ENCODE peak calls at places on chromosomes 3 and 15, in four cellular contexts. O, H, K and L are unnamed samples.
A peak's percentile ranks its signal among the peaks of the same experiment; 100 is the strongest.

GRCh38 chr15:97729270-97729669 is 231.2 kb upstream of the ARRDC4 start:
- DNase-seq in O (no peak), H (no peak), K (no peak), L (no peak)

GRCh38 chr3:171101982-171102610 is 75.6 kb upstream of the SLC2A2 start:
- DNase-seq in H (no peak), K (no peak), O (no peak), L (no peak)

GRCh38 chr3:133945696-133946095 is 50.0 kb upstream of the RAB6B start:
- DNase-seq in K (no peak), O (no peak), H (no peak), L (no peak)

GRCh38 chr3:100001514-100002270 is 112.6 kb downstream of the FILIP1L start:
- DNase-seq in O (no peak), K (no peak), H (no peak), L (no peak)

GRCh38 chr15:94052711-94053110 is 178.7 kb upstream of the MCTP2 start:
- DNase-seq in K (no peak), O (no peak), H (no peak), L (no peak)

GRCh38 chr15:66253296-66253642 is 281 bp downstream of the MEGF11 start:
- DNase-seq in H (peak; percentile 49), O (no peak), K (no peak), L (no peak)

GRCh38 chr3:95097493-95097892 is 1034.6 kb downstream of the NSUN3 start:
- DNase-seq in K (no peak), O (no peak), H (no peak), L (no peak)

GRCh38 chr3:149042766-149043386 is 43.5 kb downstream of the HLTF start:
- DNase-seq in H (no peak), O (no peak), K (no peak), L (no peak)

GRCh38 chr3:46422617-46423016 is 15.6 kb downstream of the CCRL2 start:
- DNase-seq in H (no peak), K (peak; percentile 80), O (no peak), L (no peak)

GRCh38 chr3:169091196-169091595 is 572.3 kb downstream of the MECOM start:
- DNase-seq in H (no peak), K (no peak), O (no peak), L (no peak)

GRCh38 chr15:58115692-58116091 is 22.5 kb upstream of the AQP9 start:
- DNase-seq in H (no peak), O (no peak), K (peak; percentile 10), L (peak; percentile 54)

GRCh38 chr3:30752961-30753360 is 141.5 kb downstream of the GADL1 start:
- DNase-seq in O (no peak), H (no peak), K (peak; percentile 60), L (no peak)

GRCh38 chr3:54347933-54348332 is 225.6 kb downstream of the CACNA2D3 start:
- DNase-seq in O (no peak), H (no peak), K (no peak), L (no peak)

GRCh38 chr15:67311751-67312150 is 57.2 kb downstream of the IQCH start:
- DNase-seq in K (no peak), H (no peak), O (no peak), L (no peak)

GRCh38 chr3:16504242-16504641 is 9.3 kb downstream of the RFTN1 start:
- DNase-seq in O (no peak), K (no peak), H (no peak), L (no peak)

GRCh38 chr3:100032262-100032661 is 82.0 kb downstream of the FILIP1L start:
- DNase-seq in K (peak; percentile 35), H (no peak), O (no peak), L (peak; percentile 60)

GRCh38 chr3:101813817-101814440 is 34.9 kb downstream of the NXPE3 start:
- DNase-seq in H (no peak), K (no peak), O (no peak), L (no peak)

GRCh38 chr3:61562042-61562809 is 855 bp downstream of the PTPRG start:
- DNase-seq in K (no peak), H (no peak), O (no peak), L (no peak)

GRCh38 chr15:39581501-39582285 is 814 bp downstream of the THBS1 start:
- DNase-seq in H (peak; percentile 71), O (no peak), K (no peak), L (peak; percentile 83)

GRCh38 chr3:9903904-9904303 is 1.3 kb downstream of the IL17RE start:
- DNase-seq in O (no peak), H (no peak), K (no peak), L (no peak)

GRCh38 chr15:45351229-45351628 is 27.1 kb downstream of the GATM start:
- DNase-seq in H (no peak), O (no peak), K (no peak), L (no peak)

GRCh38 chr15:84598250-84598649 is 2.6 kb upstream of the ZSCAN2 start:
- DNase-seq in O (no peak), H (no peak), K (no peak), L (peak; percentile 69)

GRCh38 chr3:72487078-72487765 is 361.0 kb downstream of the SHQ1 start:
- DNase-seq in K (peak; percentile 78), H (peak; percentile 49), O (no peak), L (peak; percentile 91)

GRCh38 chr3:12716605-12717121 is 42.4 kb downstream of the TMEM40 start:
- DNase-seq in H (no peak), K (no peak), O (no peak), L (no peak)

GRCh38 chr15:71530116-71530515 is 280.2 kb upstream of the NR2E3 start:
- DNase-seq in K (no peak), H (no peak), O (no peak), L (no peak)

GRCh38 chr3:181710581-181711255 is 1.0 kb upstream of the SOX2 start:
- DNase-seq in H (peak; percentile 93), K (no peak), O (peak; percentile 85), L (no peak)

GRCh38 chr3:72887723-72888545 is at the start of gene GXYLT2:
- DNase-seq in K (peak; percentile 14), H (peak; percentile 87), O (peak; percentile 80), L (peak; percentile 89)

GRCh38 chr3:13135811-13136321 is 62.6 kb upstream of the IQSEC1 start:
- DNase-seq in H (peak; percentile 27), K (no peak), O (no peak), L (no peak)

GRCh38 chr3:197950661-197951029 is 655 bp downstream of the RPL35A start:
- DNase-seq in O (no peak), H (no peak), K (no peak), L (no peak)
- H3K79me2 ChIP-seq in O (peaks cover 7% of the 10 kb centered on the region), H (peaks cover 11% of the 10 kb centered on the region), K (peaks cover 9% of the 10 kb centered on the region), L (peaks cover 30% of the 10 kb centered on the region)

DNA sequence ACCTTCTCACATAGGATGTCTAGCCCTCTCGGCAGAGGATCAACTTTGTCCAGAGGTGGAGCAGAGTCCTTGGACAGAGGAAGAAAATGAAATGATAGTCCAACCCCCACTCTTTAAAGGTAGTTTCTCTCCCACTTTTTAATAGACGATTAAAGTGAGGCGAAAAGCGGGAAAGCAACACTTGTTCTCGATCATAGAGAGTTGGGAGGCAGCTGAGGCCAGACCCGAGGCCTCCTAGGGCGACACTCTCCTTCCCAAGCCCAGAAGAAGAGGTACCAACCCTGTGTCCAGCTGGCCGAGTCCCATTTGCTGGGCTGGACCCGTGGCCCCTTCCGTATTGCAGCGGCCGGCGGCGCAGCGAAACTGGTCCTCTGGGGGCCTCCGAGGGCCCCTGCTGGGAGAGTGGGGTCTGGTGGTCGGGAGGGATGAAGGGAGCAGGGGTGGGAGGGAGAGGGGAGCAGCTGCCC is 2.3 kb downstream of the WNT5A start:
- DNase-seq in H (no peak), K (no peak), O (no peak), L (no peak)
- H4K8ac ChIP-seq in H (no peak overlapping the region), K (peak overlapping the region; percentile 30), O (peak overlapping the region; percentile 11), L (no peak overlapping the region)

GRCh38 chr3:128770387-128770786 is 44.4 kb downstream of the RAB7A start:
- DNase-seq in O (no peak), H (no peak), K (no peak), L (no peak)
- H3K79me2 ChIP-seq in O (peaks cover 7% of the 10 kb centered on the region), H (peaks cover 34% of the 10 kb centered on the region), K (peaks cover 19% of the 10 kb centered on the region), L (peaks cover 63% of the 10 kb centered on the region)

DNA sequence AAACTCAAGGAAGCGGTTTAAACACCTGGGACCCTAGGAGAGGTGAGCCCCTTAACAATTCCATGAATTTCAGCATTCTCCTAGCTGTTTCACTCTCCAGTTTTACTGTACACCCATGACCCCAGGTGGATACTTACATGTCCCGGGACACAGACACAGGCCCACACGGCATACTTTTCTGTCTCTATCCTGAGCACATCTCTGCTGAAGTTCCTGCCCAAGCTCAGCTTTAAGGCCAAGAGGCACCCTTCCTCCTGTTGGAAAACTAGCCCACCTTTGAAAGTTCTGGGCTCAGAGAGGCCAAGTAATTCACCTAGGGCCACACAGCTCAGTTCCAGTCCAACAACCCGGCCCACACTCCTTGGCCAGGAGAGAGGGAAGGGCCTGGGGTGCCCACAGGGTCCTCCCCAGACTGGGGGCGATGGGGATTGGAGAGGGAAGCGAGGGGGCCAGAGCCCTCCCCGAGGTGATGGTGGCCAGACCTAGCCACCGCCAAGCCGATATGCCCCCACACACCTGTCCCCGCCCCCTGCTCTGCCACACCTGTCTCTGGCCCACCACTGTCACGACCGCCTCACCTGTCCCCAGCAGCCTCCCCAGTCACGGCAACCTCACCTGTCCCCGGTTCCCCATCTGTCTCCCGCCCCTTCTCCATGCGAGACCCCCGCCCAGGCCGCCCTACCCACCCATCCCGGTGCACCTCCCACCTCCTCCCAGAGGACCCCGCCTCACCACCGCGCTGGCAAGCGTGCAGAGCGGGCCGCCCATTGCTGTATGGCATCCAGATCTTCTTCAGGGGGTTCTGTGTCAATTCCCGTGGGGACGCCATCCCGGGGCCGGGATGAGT is 431 bp downstream of the PFKFB4 start:
- DNase-seq in O (no peak), K (no peak), H (no peak), L (no peak)
- H4K8ac ChIP-seq in O (no peak overlapping the region), K (peak overlapping the region; percentile 62), H (no peak overlapping the region), L (no peak overlapping the region)

GRCh38 chr15:101190196-101190595 is 61.7 kb downstream of the CHSY1 start:
- DNase-seq in K (no peak), O (no peak), H (no peak), L (no peak)

GRCh38 chr15:101188517-101189340 is 63.1 kb downstream of the CHSY1 start:
- DNase-seq in K (peak; percentile 55), O (no peak), H (no peak), L (no peak)

GRCh38 chr15:101187820-101188516 is 63.9 kb downstream of the CHSY1 start:
- DNase-seq in O (no peak), H (no peak), K (no peak), L (peak; percentile 84)

GRCh38 chr15:101189708-101190107 is 62.1 kb downstream of the CHSY1 start:
- DNase-seq in O (no peak), H (no peak), K (no peak), L (no peak)

DNA sequence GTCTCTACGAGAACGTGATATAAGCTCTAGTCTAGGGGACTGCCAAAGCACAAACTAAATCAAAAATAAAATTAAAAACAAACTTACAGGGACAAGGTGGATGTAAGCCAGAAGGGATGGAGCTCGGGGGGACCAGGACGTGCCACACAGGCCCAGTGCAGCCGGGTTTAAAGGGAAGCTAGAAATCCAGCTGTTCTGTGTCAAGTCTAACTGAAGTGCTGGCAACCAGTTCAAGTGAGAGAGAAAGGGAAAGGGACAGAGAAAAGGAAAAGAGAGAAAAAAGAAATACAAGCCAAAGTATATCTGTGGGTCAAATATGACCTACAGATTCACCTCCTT is 62.5 kb downstream of the CHSY1 start:
- DNase-seq in H (no peak), O (no peak), K (no peak), L (no peak)
- H3K79me2 ChIP-seq in H (peaks cover 42% of the 10 kb centered on the region), O (peaks cover 4% of the 10 kb centered on the region), K (peaks cover 2% of the 10 kb centered on the region), L (peaks cover 62% of the 10 kb centered on the region)